ENCODE peak calls at places on chromosomes 16 and 17, in six cellular contexts. M is body of pancreas, T is tibial nerve, E is adrenal gland, F is heart left ventricle, O is breast epithelium. J is an unnamed sample.

GRCh38 chr17:2595736-2596135 is 2.3 kb downstream of the PAFAH1B1 start:
- DNase-seq in F (no peak), E (no peak), T (no peak), O (no peak), M (no peak), J (peak)

GRCh38 chr16:14530046-14530445 is 100.0 kb downstream of the PARN start:
- DNase-seq in O (no peak), M (no peak), F (no peak), T (no peak), E (no peak), J (no peak)

GRCh38 chr16:66695935-66696668 is 441 bp downstream of the CMTM4 start:
- DNase-seq in M (peak), O (peak), E (peak), F (peak), T (no peak), J (no peak)

GRCh38 chr17:73240561-73240960 is 21.1 kb downstream of the CPSF4L start:
- DNase-seq in O (no peak), E (peak), T (no peak), M (no peak), F (no peak), J (no peak)

GRCh38 chr16:66150691-66151090 is 215.8 kb upstream of the CDH5 start:
- DNase-seq in E (no peak), T (no peak), M (peak), F (no peak), O (no peak), J (no peak)

GRCh38 chr16:57477531-57478202 is 8.6 kb downstream of the DOK4 start:
- DNase-seq in O (peak), M (no peak), T (no peak), E (no peak), F (no peak), J (no peak)

GRCh38 chr17:1122681-1123396 is 56.9 kb downstream of the ABR start:
- DNase-seq in F (peak), E (peak), M (peak), T (peak), O (peak), J (peak)

GRCh38 chr17:4087911-4088693 is 54.7 kb downstream of the ZZEF1 start:
- DNase-seq in T (no peak), E (no peak), O (no peak), F (no peak), M (no peak), J (no peak)

GRCh38 chr17:17035920-17036319 is 6.3 kb upstream of the MPRIP start:
- DNase-seq in F (no peak), O (no peak), E (no peak), T (no peak), M (no peak), J (no peak)

GRCh38 chr17:38702900-38703741 is 2.0 kb upstream of the MLLT6 start:
- DNase-seq in F (no peak), O (no peak), T (no peak), E (no peak), M (peak), J (peak)

GRCh38 chr17:77719806-77720205 is 238.7 kb upstream of the TNRC6C start:
- DNase-seq in E (peak), F (no peak), M (no peak), T (no peak), O (no peak), J (no peak)

GRCh38 chr17:55062921-55063320 is 94.4 kb downstream of the STXBP4 start:
- DNase-seq in E (no peak), O (no peak), T (no peak), M (no peak), F (no peak), J (no peak)

GRCh38 chr17:63185420-63185819 is 219.4 kb downstream of the TANC2 start:
- DNase-seq in F (no peak), M (no peak), T (no peak), O (no peak), E (no peak), J (no peak)

GRCh38 chr16:53216798-53217197 is 162.0 kb downstream of the CHD9 start:
- DNase-seq in T (no peak), O (no peak), F (no peak), M (peak), E (no peak), J (peak)

GRCh38 chr17:58728831-58729230 is 26.8 kb upstream of the PPM1E start:
- DNase-seq in M (no peak), F (no peak), O (no peak), E (no peak), T (no peak), J (no peak)

GRCh38 chr16:72291121-72291520 is 119.2 kb upstream of the PMFBP1 start:
- DNase-seq in T (no peak), F (no peak), E (no peak), O (no peak), M (no peak), J (no peak)

GRCh38 chr16:71230122-71230845 is at the start of gene HYDIN:
- DNase-seq in E (peak), F (peak), T (no peak), M (peak), O (peak), J (peak)

GRCh38 chr17:35808240-35808961 is 883 bp upstream of the TAF15 start:
- DNase-seq in O (no peak), M (no peak), T (no peak), F (no peak), E (no peak), J (peak)

GRCh38 chr16:20051147-20051546 is 22.5 kb downstream of the GPR139 start:
- DNase-seq in T (no peak), E (no peak), O (no peak), F (no peak), M (no peak), J (no peak)

GRCh38 chr17:61310611-61311010 is 89.0 kb upstream of the TBX2 start:
- DNase-seq in O (no peak), T (no peak), E (no peak), F (no peak), M (no peak), J (no peak)

GRCh38 chr16:53504161-53504663 is 1.2 kb upstream of the AKTIP start:
- DNase-seq in E (peak), F (peak), T (peak), O (peak), M (peak), J (peak)

GRCh38 chr17:48615212-48615962 is at the start of gene HOXB8:
- DNase-seq in F (no peak), O (no peak), E (no peak), M (no peak), T (no peak), J (no peak)

GRCh38 chr17:74547736-74548135 is 1.8 kb upstream of the CD300C start:
- DNase-seq in O (no peak), E (no peak), F (no peak), T (no peak), M (no peak), J (no peak)

GRCh38 chr17:51056813-51057510 is 63.7 kb downstream of the SPAG9 start:
- DNase-seq in E (peak), F (no peak), T (peak), O (no peak), M (peak), J (peak)

GRCh38 chr16:68351991-68352431 is 41.2 kb downstream of the PRMT7 start:
- DNase-seq in F (no peak), E (no peak), O (no peak), T (no peak), M (peak), J (no peak)

GRCh38 chr16:24701521-24701951 is 27.9 kb upstream of the TNRC6A start:
- DNase-seq in E (peak), F (no peak), M (no peak), O (no peak), T (no peak), J (no peak)

GRCh38 chr17:62135742-62136141 is 70.7 kb upstream of the MED13 start:
- DNase-seq in O (no peak), M (no peak), F (no peak), T (no peak), E (no peak), J (no peak)

GRCh38 chr16:89071686-89072182 is 21.9 kb upstream of the ACSF3 start:
- DNase-seq in O (no peak), M (no peak), T (no peak), F (no peak), E (no peak), J (no peak)

GRCh38 chr17:77491921-77492445 is 351.2 kb downstream of the SEC14L1 start:
- DNase-seq in E (no peak), F (peak), O (no peak), M (no peak), T (no peak), J (no peak)

GRCh38 chr17:75503337-75503950 is 11.9 kb downstream of the CASKIN2 start:
- DNase-seq in T (no peak), E (peak), O (no peak), M (no peak), F (no peak), J (no peak)

GRCh38 chr16:1771072-1771863 is at the start of gene NME3:
- DNase-seq in M (peak), F (peak), E (peak), T (peak), O (peak), J (peak)

GRCh38 chr16:66278604-66279262 is 87.8 kb upstream of the CDH5 start:
- DNase-seq in O (no peak), E (peak), M (no peak), T (no peak), F (no peak), J (no peak)

GRCh38 chr17:604719-605118 is 109.9 kb downstream of the VPS53 start:
- DNase-seq in O (no peak), M (no peak), T (no peak), E (peak), F (no peak), J (no peak)

GRCh38 chr17:76034433-76035185 is 7.5 kb upstream of the EVPL start:
- DNase-seq in T (no peak), O (no peak), M (no peak), E (no peak), F (no peak), J (peak)

GRCh38 chr17:36849871-36850348 is 87.4 kb upstream of the LHX1 start:
- DNase-seq in E (no peak), M (no peak), T (no peak), O (no peak), F (no peak), J (peak)

GRCh38 chr17:48052956-48053757 is 5.0 kb downstream of the NFE2L1 start:
- DNase-seq in O (no peak), M (peak), F (peak), E (peak), T (peak), J (peak)

GRCh38 chr16:4536391-4537106 is 2.0 kb downstream of the CDIP1 start:
- DNase-seq in T (no peak), F (no peak), E (no peak), O (no peak), M (no peak), J (no peak)

GRCh38 chr16:4539716-4540284 is 1.2 kb upstream of the CDIP1 start:
- DNase-seq in T (no peak), E (no peak), M (no peak), O (no peak), F (no peak), J (no peak)

GRCh38 chr16:4537376-4538066 is 1.1 kb downstream of the CDIP1 start:
- DNase-seq in E (no peak), T (no peak), M (no peak), F (no peak), O (no peak), J (no peak)

GRCh38 chr16:4538067-4538385 is 547 bp downstream of the CDIP1 start:
- DNase-seq in E (no peak), F (no peak), T (no peak), O (no peak), M (no peak), J (peak)

GRCh38 chr16:4538386-4539235 is at the start of gene CDIP1:
- DNase-seq in T (peak), F (peak), E (peak), M (peak), O (peak), J (peak)
- TF ChIP-seq POLR2A in T (peak), F (peak), E (peak), M (peak), O (peak), J (peak)

DNA sequence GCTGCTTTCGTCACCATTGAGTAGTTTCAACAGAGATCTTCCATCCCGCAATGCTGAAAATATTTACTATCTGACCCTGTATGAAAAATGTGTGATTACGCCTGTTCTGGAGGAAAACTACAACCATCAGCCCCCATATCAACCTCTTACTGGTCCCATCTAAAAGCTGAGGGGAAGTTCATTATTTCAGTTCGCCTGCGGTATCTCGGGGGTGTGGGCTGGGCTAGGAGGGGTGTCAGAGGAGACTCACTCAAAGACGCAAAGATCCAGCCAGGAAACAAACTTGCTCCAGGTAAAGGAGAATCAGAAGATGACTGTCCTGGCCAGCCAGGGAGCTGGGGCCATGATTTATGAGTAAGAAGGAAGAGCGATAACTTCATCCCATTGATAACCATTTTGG is 13.7 kb downstream of the CACNG1 start:
- DNase-seq in O (no peak), E (peak), M (no peak), T (no peak), F (no peak), J (no peak)
- TF ChIP-seq POLR2A in O (no peak), E (no peak), M (no peak), T (no peak), F (no peak), J (no peak)

GRCh38 chr16:27522173-27522707 is 27.5 kb downstream of the GTF3C1 start:
- DNase-seq in F (peak), O (no peak), M (no peak), T (no peak), E (no peak), J (no peak)
- TF ChIP-seq POLR2A in F (no peak), O (no peak), M (no peak), T (no peak), E (no peak), J (no peak)

GRCh38 chr17:80423536-80424225 is 8.7 kb downstream of the ENDOV start:
- DNase-seq in E (no peak), T (no peak), F (no peak), O (no peak), M (no peak), J (no peak)
- TF ChIP-seq POLR2A in E (no peak), T (no peak), F (no peak), O (no peak), M (no peak), J (no peak)

GRCh38 chr16:30354423-30355143 is 525 bp downstream of the CD2BP2 start:
- DNase-seq in T (no peak), E (no peak), F (no peak), M (no peak), O (peak), J (peak)

GRCh38 chr16:30355954-30356308 is 823 bp upstream of the CD2BP2 start:
- DNase-seq in E (no peak), O (no peak), M (no peak), T (no peak), F (no peak), J (no peak)

GRCh38 chr16:30356401-30357084 is 1.4 kb upstream of the CD2BP2 start:
- DNase-seq in E (peak), O (no peak), F (peak), M (no peak), T (no peak), J (no peak)

GRCh38 chr16:30353438-30354129 is 1.5 kb downstream of the CD2BP2 start:
- DNase-seq in F (no peak), M (no peak), E (no peak), T (no peak), O (peak), J (no peak)

GRCh38 chr16:30355144-30355953 is at the start of gene CD2BP2:
- DNase-seq in O (peak), M (peak), F (peak), E (peak), T (peak), J (peak)
- TF ChIP-seq POLR2A in O (no peak), M (peak), F (no peak), E (peak), T (peak), J (peak)

GRCh38 chr17:81509687-81510523 is 2.7 kb downstream of the ACTG1 start:
- DNase-seq in T (no peak), M (no peak), F (no peak), O (no peak), E (no peak), J (no peak)

GRCh38 chr17:81511800-81512559 is 619 bp downstream of the ACTG1 start:
- DNase-seq in E (peak), O (no peak), F (peak), T (no peak), M (no peak), J (peak)

GRCh38 chr17:81511550-81511799 is 1.1 kb downstream of the ACTG1 start:
- DNase-seq in E (no peak), M (no peak), F (no peak), T (no peak), O (no peak), J (no peak)

GRCh38 chr17:81510524-81510797 is 2.1 kb downstream of the ACTG1 start:
- DNase-seq in O (no peak), F (no peak), E (no peak), T (no peak), M (no peak), J (no peak)

DNA sequence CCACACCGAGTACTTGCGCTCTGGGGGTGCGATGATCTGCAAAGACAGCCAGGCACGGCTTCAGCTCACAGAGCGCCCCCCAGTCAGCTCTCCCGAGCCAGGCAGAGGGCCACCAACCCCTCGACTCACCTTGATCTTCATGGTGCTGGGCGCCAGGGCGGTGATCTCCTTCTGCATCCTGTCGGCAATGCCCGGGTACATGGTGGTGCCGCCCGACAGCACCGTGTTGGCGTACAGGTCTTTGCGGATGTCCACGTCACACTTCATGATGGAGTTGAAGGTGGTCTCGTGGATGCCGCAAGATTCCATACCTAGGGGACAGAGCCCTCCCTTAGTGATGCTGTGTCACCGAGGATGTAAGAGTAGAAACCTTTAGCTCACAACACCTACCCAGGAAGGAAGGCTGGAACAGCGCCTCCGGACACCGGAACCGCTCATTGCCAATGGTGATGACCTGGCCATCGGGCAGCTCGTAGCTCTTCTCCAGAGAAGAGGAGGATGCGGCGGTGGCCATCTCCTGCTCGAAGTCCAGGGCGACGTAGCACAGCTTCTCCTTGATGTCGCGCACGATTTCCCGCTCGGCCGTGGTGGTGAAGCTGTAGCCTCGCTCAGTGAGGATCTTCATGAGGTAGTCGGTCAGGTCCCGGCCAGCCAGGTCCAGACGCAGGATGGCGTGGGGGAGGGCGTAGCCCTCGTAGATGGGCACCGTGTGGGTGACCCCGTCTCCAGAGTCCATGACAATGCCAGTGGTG is 1.6 kb downstream of the ACTG1 start:
- DNase-seq in E (peak), T (no peak), M (no peak), F (peak), O (no peak), J (peak)
- TF ChIP-seq POLR2A in E (no peak), T (no peak), M (no peak), F (no peak), O (no peak), J (no peak)

GRCh38 chr16:11681526-11681925 is 13.3 kb downstream of the SNN start:
- DNase-seq in O (no peak), M (no peak), E (no peak), T (no peak), F (peak), J (no peak)

GRCh38 chr16:11682655-11683096 is 14.4 kb downstream of the SNN start:
- DNase-seq in M (no peak), O (no peak), F (no peak), E (no peak), T (no peak), J (peak)

GRCh38 chr16:11681977-11682654 is 13.9 kb downstream of the SNN start:
- DNase-seq in T (no peak), E (peak), F (no peak), O (no peak), M (peak), J (no peak)

GRCh38 chr16:11684231-11685025 is 16.2 kb downstream of the SNN start:
- DNase-seq in M (no peak), F (no peak), O (no peak), E (peak), T (no peak), J (no peak)

GRCh38 chr16:11683140-11683539 is 14.9 kb downstream of the SNN start:
- DNase-seq in E (peak), M (no peak), O (no peak), F (no peak), T (no peak), J (no peak)
- TF ChIP-seq POLR2A in E (no peak), M (no peak), O (no peak), F (no peak), T (no peak), J (no peak)